ENCODE peak calls at places on chromosomes 1 and 21, in eight cellular contexts. N is lower lobe of right lung, R is lung, F is uterus, D is prostate gland, G is ovary, H is Peyer's patch, C is tibial artery. U is an unnamed sample.

GRCh38 chr1:228486596-228487335 is 416 bp upstream of the RNF187 start:
- DNase-seq in H (peak), G (peak), C (peak), F (peak), R (peak), D (peak), N (peak), U (peak)

GRCh38 chr21:38716942-38717341 is 88.8 kb upstream of the ETS2 start:
- DNase-seq in G (no peak), R (no peak), D (no peak), F (no peak), N (no peak), H (no peak), C (no peak), U (no peak)

GRCh38 chr1:101174722-101175121 is 62.1 kb upstream of the S1PR1 start:
- DNase-seq in G (no peak), R (no peak), H (no peak), D (no peak), F (no peak), N (no peak), C (no peak), U (no peak)

GRCh38 chr1:147389532-147390184 is 147.2 kb downstream of the CHD1L start:
- DNase-seq in H (no peak), F (no peak), G (no peak), N (no peak), R (no peak), C (no peak), D (no peak), U (no peak)

GRCh38 chr21:45923146-45923545 is 58.4 kb upstream of the COL6A1 start:
- DNase-seq in H (peak), C (peak), F (peak), D (peak), N (peak), R (peak), G (peak), U (peak)

GRCh38 chr1:185971688-185972087 is 237.5 kb downstream of the HMCN1 start:
- DNase-seq in N (no peak), D (no peak), C (no peak), H (no peak), G (no peak), F (no peak), R (no peak), U (no peak)

GRCh38 chr1:55500601-55501000 is 285.4 kb upstream of the USP24 start:
- DNase-seq in G (no peak), C (no peak), R (no peak), F (no peak), D (no peak), N (no peak), H (no peak), U (no peak)

GRCh38 chr1:218459878-218460277 is 114.7 kb downstream of the TGFB2 start:
- DNase-seq in H (no peak), D (peak), C (no peak), F (no peak), N (no peak), R (no peak), G (no peak), U (no peak)

GRCh38 chr21:45293726-45294401 is 6.2 kb upstream of the POFUT2 start:
- DNase-seq in D (no peak), G (peak), R (no peak), C (no peak), N (peak), F (no peak), H (peak), U (peak)

GRCh38 chr1:155499263-155499662 is 63.3 kb downstream of the ASH1L start:
- DNase-seq in N (no peak), G (no peak), F (no peak), H (no peak), C (no peak), D (no peak), R (no peak), U (no peak)

GRCh38 chr21:31666445-31667010 is 7.0 kb downstream of the SOD1 start:
- DNase-seq in N (no peak), H (no peak), C (no peak), G (no peak), D (no peak), R (no peak), F (no peak), U (no peak)

GRCh38 chr1:203328714-203329122 is 22.2 kb downstream of the FMOD start:
- DNase-seq in H (no peak), C (no peak), R (no peak), N (no peak), G (peak), D (no peak), F (no peak), U (peak)

GRCh38 chr1:27346991-27347627 is 5.3 kb downstream of the SYTL1 start:
- DNase-seq in G (no peak), N (no peak), H (no peak), F (no peak), D (no peak), R (no peak), C (no peak), U (no peak)

GRCh38 chr1:29896791-29897725 is 660.7 kb downstream of the PTPRU start:
- DNase-seq in H (no peak), C (no peak), D (no peak), R (no peak), G (no peak), N (no peak), F (no peak), U (no peak)

GRCh38 chr1:7679873-7680790 is 91.0 kb upstream of the VAMP3 start:
- DNase-seq in R (no peak), D (peak), C (no peak), N (peak), G (peak), H (no peak), F (peak), U (peak)

GRCh38 chr1:155128755-155129473 is 1.2 kb downstream of the EFNA1 start:
- DNase-seq in N (peak), C (no peak), G (peak), F (no peak), H (no peak), R (no peak), D (peak), U (peak)

GRCh38 chr1:228081144-228081543 is 1.4 kb upstream of the ARF1 start:
- DNase-seq in F (no peak), D (no peak), H (no peak), N (peak), R (no peak), C (no peak), G (peak), U (no peak)

GRCh38 chr1:240967070-240967724 is 355.2 kb upstream of the GREM2 start:
- DNase-seq in H (no peak), D (no peak), R (no peak), C (no peak), G (no peak), N (no peak), F (no peak), U (no peak)

GRCh38 chr1:237287876-237288517 is 246.0 kb downstream of the RYR2 start:
- DNase-seq in F (no peak), D (no peak), R (no peak), G (no peak), C (no peak), N (no peak), H (no peak), U (no peak)

GRCh38 chr1:106798991-106799390 is 257.5 kb upstream of the PRMT6 start:
- DNase-seq in R (no peak), G (no peak), H (no peak), D (no peak), C (no peak), N (no peak), F (no peak), U (no peak)

GRCh38 chr1:39574646-39575045 is 1.9 kb downstream of the PABPC4 start:
- DNase-seq in F (no peak), N (no peak), D (peak), R (no peak), C (no peak), G (no peak), H (no peak), U (peak)

GRCh38 chr1:17122449-17123194 is 3.4 kb upstream of the PADI2 start:
- DNase-seq in C (no peak), R (no peak), F (no peak), N (no peak), G (no peak), H (no peak), D (no peak), U (no peak)

GRCh38 chr1:180542113-180542512 is 16.7 kb upstream of the OVAAL start:
- DNase-seq in D (no peak), F (no peak), H (no peak), G (peak), N (no peak), R (no peak), C (no peak), U (no peak)

GRCh38 chr21:46022551-46023107 is 41.1 kb downstream of the COL6A1 start:
- DNase-seq in G (peak), N (no peak), R (no peak), F (peak), D (no peak), C (no peak), H (no peak), U (no peak)

GRCh38 chr1:225866061-225866844 is 15.9 kb downstream of the TMEM63A start:
- DNase-seq in D (no peak), N (no peak), C (no peak), G (no peak), F (no peak), R (no peak), H (peak), U (no peak)

GRCh38 chr21:38954450-38955059 is 148.8 kb downstream of the ETS2 start:
- DNase-seq in H (no peak), C (no peak), F (no peak), D (no peak), N (no peak), G (no peak), R (no peak), U (peak)

GRCh38 chr1:8571200-8571984 is 246.0 kb downstream of the RERE start:
- DNase-seq in C (peak), H (no peak), N (no peak), G (no peak), D (peak), R (no peak), F (no peak), U (peak)

GRCh38 chr1:88029899-88030298 is 654.2 kb upstream of the PKN2 start:
- DNase-seq in D (no peak), R (no peak), C (no peak), H (no peak), G (no peak), N (no peak), F (no peak), U (no peak)
- TF ChIP-seq CTCF in D (no peak), R (no peak), C (no peak), H (no peak), G (no peak), N (no peak), F (no peak), U (no peak)

GRCh38 chr1:170668301-170668789 is 4.4 kb downstream of the PRRX1 start:
- DNase-seq in R (no peak), D (no peak), N (no peak), C (peak), G (no peak), F (peak), H (no peak), U (no peak)
- H3K27ac ChIP-seq in R (no peak), D (peak), N (no peak), C (peak), G (no peak), F (peak), H (no peak), U (no peak)

GRCh38 chr1:61452354-61452990 is 272.5 kb downstream of the TM2D1 start:
- DNase-seq in R (no peak), D (no peak), C (no peak), F (no peak), N (no peak), H (no peak), G (no peak), U (no peak)

GRCh38 chr1:61450454-61451213 is 274.3 kb downstream of the TM2D1 start:
- DNase-seq in F (peak), N (no peak), D (peak), G (peak), C (no peak), H (no peak), R (no peak), U (no peak)

GRCh38 chr1:61449410-61449809 is 275.5 kb downstream of the TM2D1 start:
- DNase-seq in H (no peak), D (no peak), F (no peak), C (peak), N (no peak), G (no peak), R (no peak), U (no peak)

GRCh38 chr1:61453111-61453961 is 271.6 kb downstream of the TM2D1 start:
- DNase-seq in G (peak), F (peak), N (peak), C (peak), H (peak), D (peak), R (peak), U (peak)

GRCh38 chr1:61451214-61451968 is 273.6 kb downstream of the TM2D1 start:
- DNase-seq in N (no peak), D (no peak), F (no peak), R (no peak), H (no peak), G (no peak), C (no peak), U (no peak)
- H3K4me3 ChIP-seq in N (no peak), D (no peak), F (no peak), R (no peak), H (no peak), G (no peak), C (no peak), U (no peak)

GRCh38 chr1:109918671-109919070 is 8.0 kb downstream of the CSF1 start:
- DNase-seq in N (no peak), H (no peak), C (no peak), D (no peak), G (no peak), F (no peak), R (no peak), U (no peak)

GRCh38 chr1:109917429-109918076 is 6.9 kb downstream of the CSF1 start:
- DNase-seq in H (no peak), R (no peak), D (no peak), F (no peak), C (no peak), G (no peak), N (no peak), U (no peak)

GRCh38 chr1:109919271-109919670 is 8.6 kb downstream of the CSF1 start:
- DNase-seq in G (no peak), C (no peak), H (no peak), R (no peak), F (no peak), D (no peak), N (no peak), U (no peak)

GRCh38 chr1:109914587-109915240 is 4.1 kb downstream of the CSF1 start:
- DNase-seq in C (peak), G (no peak), F (no peak), R (no peak), N (no peak), H (no peak), D (no peak), U (no peak)

GRCh38 chr1:109918077-109918606 is 7.5 kb downstream of the CSF1 start:
- DNase-seq in H (no peak), F (no peak), N (no peak), R (no peak), C (no peak), G (no peak), D (no peak), U (no peak)
- TF ChIP-seq CTCF in H (no peak), F (no peak), N (no peak), R (no peak), C (no peak), G (no peak), D (no peak), U (no peak)

DNA sequence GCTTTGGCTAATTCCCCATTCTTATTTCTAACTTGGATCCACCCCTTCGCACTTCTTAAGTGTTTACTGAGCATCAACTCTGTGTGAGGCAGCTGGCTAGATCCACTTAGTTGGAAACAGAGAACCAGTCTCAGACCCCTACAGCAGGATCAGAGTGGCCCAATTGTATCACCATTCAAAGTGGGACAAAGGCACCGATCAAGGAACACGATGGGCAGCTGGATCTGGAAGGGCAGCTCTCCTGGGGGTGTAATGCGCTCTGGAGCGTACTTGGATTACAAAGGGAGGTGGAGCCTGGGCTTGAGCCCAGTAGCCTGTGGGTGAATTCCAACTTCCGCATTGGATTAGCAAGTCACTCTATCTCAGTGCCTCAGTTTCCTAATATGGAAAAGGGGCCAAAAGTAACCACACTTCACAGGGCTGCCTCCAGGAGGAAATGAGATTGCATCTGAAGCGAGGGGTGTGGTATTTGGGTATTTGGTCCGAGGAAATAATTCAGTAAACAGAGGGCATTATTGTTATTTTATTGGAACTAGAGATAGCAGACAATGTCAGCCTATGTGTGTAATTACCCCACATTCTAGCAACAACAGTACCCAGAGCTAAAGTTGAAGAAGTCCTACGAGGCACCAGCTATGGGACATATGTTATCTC is 11.9 kb downstream of the ECE1 start:
- DNase-seq in R (no peak), N (no peak), F (no peak), C (peak), G (peak), H (no peak), D (peak), U (no peak)
- H3K27ac ChIP-seq in R (peak), N (peak), F (peak), C (peak), G (peak), H (peak), D (peak), U (peak)

GRCh38 chr1:21331752-21332480 is 41.7 kb upstream of the ECE1 start:
- DNase-seq in N (no peak), D (peak), F (no peak), G (no peak), H (no peak), R (no peak), C (no peak), U (no peak)
- H3K4me3 ChIP-seq in N (no peak), D (no peak), F (no peak), G (no peak), H (no peak), R (no peak), C (no peak), U (no peak)

DNA sequence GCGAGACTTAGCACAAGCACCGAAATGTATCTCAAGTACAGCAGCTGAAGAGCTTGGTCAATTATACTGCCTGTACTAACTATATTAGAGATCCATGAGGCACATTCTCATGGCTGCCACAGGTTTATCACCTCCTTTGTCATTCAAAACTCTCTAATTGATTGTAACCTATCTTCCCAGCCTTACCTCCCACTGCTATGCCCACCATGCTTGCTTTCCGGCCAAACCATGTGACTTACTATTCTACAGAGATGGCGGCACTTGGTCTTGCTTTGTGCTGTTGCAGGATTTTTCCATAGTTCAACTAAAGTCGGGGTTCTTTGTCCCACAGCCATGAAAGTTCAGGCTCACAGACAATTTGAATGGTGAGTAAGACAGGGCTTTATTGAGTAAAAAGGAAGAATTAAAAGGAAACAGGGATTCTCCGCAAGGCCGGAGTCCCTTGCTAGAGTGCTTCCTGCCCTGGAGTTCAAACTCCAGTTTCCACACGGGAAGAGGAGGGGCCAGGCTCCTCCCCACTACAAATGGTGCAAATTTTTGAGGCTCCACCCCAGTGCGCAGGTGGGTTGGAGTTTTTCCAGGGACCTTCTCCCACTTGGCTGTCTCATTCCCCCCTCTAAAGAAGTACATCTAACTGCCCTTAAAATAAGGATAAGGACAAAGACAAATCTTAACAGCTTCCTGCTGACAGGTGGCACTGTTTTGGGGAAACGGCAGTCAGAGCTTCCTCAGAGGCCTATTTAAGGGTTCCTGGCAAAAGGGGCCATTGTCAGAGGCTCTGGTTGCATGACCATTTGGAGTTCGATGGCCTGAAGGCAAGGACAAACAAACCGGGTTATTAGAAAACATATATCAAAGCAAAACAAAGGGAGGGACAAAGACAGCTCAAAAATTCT is 28.7 kb downstream of the FMO2 start:
- DNase-seq in F (no peak), H (no peak), D (no peak), C (no peak), R (no peak), G (no peak), N (no peak), U (no peak)
- TF ChIP-seq CTCF in F (no peak), H (no peak), D (no peak), C (no peak), R (no peak), G (no peak), N (no peak), U (no peak)

GRCh38 chr1:230824571-230825060 is 43.7 kb downstream of the C1orf198 start:
- DNase-seq in H (no peak), N (no peak), D (no peak), C (peak), G (no peak), R (no peak), F (no peak), U (no peak)
- H3K27ac ChIP-seq in H (no peak), N (no peak), D (peak), C (peak), G (peak), R (peak), F (peak), U (peak)

GRCh38 chr1:243693764-243694163 is 156.3 kb downstream of the AKT3 start:
- DNase-seq in H (no peak), G (no peak), F (no peak), C (no peak), D (no peak), R (no peak), N (no peak), U (no peak)
- H3K4me3 ChIP-seq in H (no peak), G (no peak), F (no peak), C (no peak), D (no peak), R (no peak), N (no peak), U (no peak)

GRCh38 chr1:115142616-115143015 is 53.3 kb upstream of the TSPAN2 start:
- DNase-seq in H (no peak), R (no peak), N (no peak), F (no peak), C (no peak), G (peak), D (no peak), U (no peak)
- TF ChIP-seq CTCF in H (no peak), R (no peak), N (no peak), F (no peak), C (no peak), G (no peak), D (no peak), U (no peak)

U was measured in stomach.